ENCODE peak calls at places on chromosomes 7 and 10, in seven cellular contexts. H, B, D, W, Z, O and X are unnamed samples. For H3K9me2, the result is how much of the 10 kb centered on the place peaks cover.

GRCh38 chr7:149846436-149847046 is 8.4 kb downstream of the ZNF862 start:
- DNase-seq in D (no peak), B (no peak), H (no peak), Z (no peak), O (no peak), W (no peak), X (no peak)

GRCh38 chr7:55963584-55964168 is 709 bp upstream of the NIPSNAP2 start:
- DNase-seq in W (no peak), O (no peak), H (no peak), D (no peak), Z (no peak), B (no peak), X (no peak)

GRCh38 chr10:22597142-22597541 is 117.2 kb downstream of the PIP4K2A start:
- DNase-seq in W (no peak), D (no peak), B (no peak), Z (no peak), O (no peak), H (no peak), X (peak)

GRCh38 chr10:47188156-47188555 is 111.8 kb upstream of the GDF10 start:
- DNase-seq in D (no peak), H (no peak), Z (no peak), W (no peak), B (no peak), O (no peak), X (no peak)

GRCh38 chr7:151013728-151014497 is 10.4 kb downstream of the ATG9B start:
- DNase-seq in O (peak), Z (no peak), B (no peak), W (peak), D (peak), H (peak), X (no peak)

GRCh38 chr10:113475381-113475807 is 77.5 kb upstream of the HABP2 start:
- DNase-seq in Z (peak), O (no peak), H (peak), D (peak), W (no peak), B (no peak), X (no peak)

GRCh38 chr7:36047254-36047653 is 105.8 kb upstream of the EEPD1 start:
- DNase-seq in W (no peak), D (peak), Z (no peak), H (no peak), B (no peak), O (peak), X (peak)

GRCh38 chr7:101154693-101155102 is 422 bp downstream of the AP1S1 start:
- DNase-seq in Z (no peak), B (no peak), O (peak), D (no peak), H (no peak), W (no peak), X (no peak)

GRCh38 chr7:105003275-105003674 is 10.7 kb upstream of the KMT2E start:
- DNase-seq in B (no peak), H (peak), D (peak), W (no peak), Z (no peak), O (no peak), X (no peak)

GRCh38 chr7:69706070-69706469 is 107.8 kb downstream of the AUTS2 start:
- DNase-seq in Z (no peak), H (no peak), B (no peak), D (no peak), W (no peak), O (no peak), X (no peak)

GRCh38 chr10:64586930-64587503 is 1065.8 kb downstream of the REEP3 start:
- DNase-seq in Z (no peak), B (no peak), O (no peak), W (no peak), D (no peak), H (peak), X (no peak)

GRCh38 chr7:101669307-101669706 is 40.2 kb upstream of the MYL10 start:
- DNase-seq in Z (no peak), B (no peak), W (no peak), H (peak), O (peak), D (peak), X (no peak)

GRCh38 chr7:26441640-26442277 is 150.1 kb downstream of the SNX10 start:
- DNase-seq in B (no peak), D (no peak), H (no peak), Z (no peak), W (peak), O (no peak), X (no peak)

GRCh38 chr10:70295321-70295720 is 11.5 kb upstream of the NPFFR1 start:
- DNase-seq in D (no peak), H (peak), Z (no peak), O (no peak), B (no peak), W (no peak), X (no peak)

GRCh38 chr10:47366056-47366631 is 17.9 kb downstream of the ZNF488 start:
- DNase-seq in Z (no peak), O (no peak), B (no peak), W (no peak), D (no peak), H (no peak), X (no peak)

GRCh38 chr10:1394155-1394912 is 338.1 kb downstream of the WDR37 start:
- DNase-seq in Z (no peak), D (no peak), O (no peak), B (no peak), H (no peak), W (peak), X (no peak)

GRCh38 chr7:378041-378420 is 88.1 kb downstream of the FOXL3 start:
- DNase-seq in H (no peak), D (no peak), Z (no peak), O (no peak), W (no peak), B (no peak), X (no peak)

DNA sequence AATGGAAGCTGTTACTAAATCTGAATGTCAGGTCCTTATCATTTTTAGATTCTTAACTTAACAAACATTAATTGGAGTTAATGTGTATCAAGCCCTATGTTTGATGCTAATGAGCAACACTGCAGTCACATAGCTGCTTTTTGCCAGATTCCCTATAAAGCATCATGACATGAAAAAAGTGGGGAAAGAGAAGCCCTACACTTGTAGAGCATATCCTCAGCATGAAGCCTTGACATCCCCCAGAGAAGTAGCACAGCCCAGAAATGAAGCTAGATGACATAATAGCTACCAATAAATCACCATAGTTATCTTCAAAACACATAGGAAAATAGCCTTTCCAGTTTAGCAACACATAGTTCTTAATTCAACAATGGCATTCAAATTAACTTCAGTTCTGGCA is 49.2 kb upstream of the CDK1 start:
- DNase-seq in H (no peak), Z (no peak), D (no peak), B (no peak), W (no peak), O (no peak), X (no peak)
- H2AFZ ChIP-seq in H (no peak), Z (no peak), D (no peak), B (no peak), W (no peak), O (no peak), X (no peak)

DNA sequence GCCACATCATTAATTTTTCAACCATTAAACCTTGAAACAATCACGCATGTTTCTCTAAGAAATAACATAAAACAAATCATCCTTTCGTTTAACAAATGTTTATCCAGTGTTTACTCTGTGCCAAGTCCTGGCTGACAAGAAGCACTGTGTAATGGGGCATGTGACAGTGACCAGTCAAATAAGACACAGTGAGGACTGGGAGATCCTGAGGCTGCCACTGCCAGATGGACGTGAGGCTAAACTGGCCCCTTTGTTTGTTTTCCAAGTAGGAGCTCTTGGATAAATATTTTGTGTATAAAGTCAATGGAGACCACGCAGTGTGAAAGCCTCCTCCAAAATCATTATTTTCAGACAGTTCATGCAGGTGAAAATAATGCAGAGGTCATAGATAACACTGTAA is 626.2 kb downstream of the SUGCT start:
- DNase-seq in Z (no peak), D (no peak), H (no peak), O (no peak), B (no peak), W (no peak), X (no peak)
- H3K4me2 ChIP-seq in Z (no peak), D (no peak), H (no peak), O (no peak), B (no peak), W (no peak), X (no peak)

GRCh38 chr7:131300078-131300477 is 27.6 kb upstream of the MKLN1 start:
- DNase-seq in Z (no peak), W (no peak), D (no peak), H (no peak), B (no peak), O (no peak), X (no peak)

GRCh38 chr7:131302453-131302852 is 25.2 kb upstream of the MKLN1 start:
- DNase-seq in W (no peak), B (no peak), H (no peak), Z (no peak), O (no peak), D (no peak), X (no peak)

GRCh38 chr7:131294553-131294952 is 33.1 kb upstream of the MKLN1 start:
- DNase-seq in D (no peak), B (no peak), O (no peak), W (peak), Z (no peak), H (no peak), X (no peak)

GRCh38 chr7:131300572-131301466 is 26.9 kb upstream of the MKLN1 start:
- DNase-seq in O (peak), Z (no peak), H (no peak), B (no peak), W (no peak), D (no peak), X (no peak)

DNA sequence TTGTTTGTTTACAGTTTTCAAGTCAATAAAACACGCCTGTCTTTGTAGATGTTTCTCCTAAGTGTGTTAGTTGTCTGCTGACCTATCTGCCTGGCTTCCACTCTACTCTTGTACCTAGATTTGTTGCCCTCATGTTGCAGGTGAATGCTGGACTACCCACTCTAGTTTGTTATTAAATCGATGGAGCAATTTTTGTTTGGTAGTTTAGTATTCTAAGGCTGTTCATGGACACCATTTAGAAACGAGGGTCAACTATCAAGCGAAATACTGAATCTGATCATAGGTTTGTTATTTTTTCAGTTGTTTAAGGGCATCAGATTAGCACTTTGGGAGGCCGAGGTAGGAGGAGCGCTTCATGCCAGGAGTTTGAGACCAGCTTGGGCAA is 29.1 kb upstream of the MKLN1 start:
- DNase-seq in D (no peak), B (no peak), Z (no peak), H (no peak), W (no peak), O (no peak), X (no peak)
- H3K9me2 ChIP-seq in D (under half), B (under half), Z (under half), H (under half), W (under half), O (under half), X (under half)

GRCh38 chr10:132606536-132607316 is 69.1 kb downstream of the INPP5A start:
- DNase-seq in O (no peak), D (no peak), H (no peak), Z (no peak), B (no peak), W (peak), X (no peak)

GRCh38 chr10:132607491-132607890 is 69.9 kb downstream of the INPP5A start:
- DNase-seq in W (no peak), O (no peak), D (no peak), B (no peak), H (no peak), Z (no peak), X (no peak)

GRCh38 chr10:132608511-132609195 is 71.1 kb downstream of the INPP5A start:
- DNase-seq in H (no peak), B (no peak), O (no peak), D (no peak), W (peak), Z (no peak), X (no peak)

GRCh38 chr10:132609211-132609610 is 71.6 kb downstream of the INPP5A start:
- DNase-seq in W (no peak), H (no peak), Z (no peak), D (no peak), O (no peak), B (no peak), X (no peak)

DNA sequence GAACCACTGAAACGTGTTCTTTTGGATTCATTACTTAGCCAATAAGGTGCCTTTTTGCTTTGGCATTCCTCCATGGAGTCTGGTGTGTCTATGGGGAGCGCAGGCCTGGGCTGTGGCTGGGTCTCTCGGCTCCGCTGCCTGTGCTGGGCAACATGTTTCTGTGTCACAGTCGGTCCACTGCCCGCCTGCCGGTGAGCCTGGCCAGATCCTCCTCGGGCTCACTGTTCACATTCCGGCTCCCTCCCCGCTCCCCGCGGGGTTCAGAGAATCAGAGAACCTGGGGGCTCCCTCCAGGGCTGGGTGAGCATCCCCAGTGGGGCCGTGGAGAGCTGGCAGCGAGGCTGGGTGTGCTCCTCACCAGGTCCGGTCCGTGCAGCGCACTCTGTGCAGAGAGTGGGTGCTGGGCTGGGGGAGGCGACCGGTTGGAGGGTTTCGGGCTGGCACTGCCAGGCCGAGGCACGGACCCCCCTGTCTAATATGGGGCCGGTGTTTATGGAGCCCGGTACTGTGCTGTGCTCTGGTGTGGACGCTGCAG is 70.4 kb downstream of the INPP5A start:
- DNase-seq in O (no peak), D (no peak), Z (no peak), B (no peak), W (peak), H (no peak), X (no peak)
- H2AFZ ChIP-seq in O (no peak), D (no peak), Z (no peak), B (no peak), W (no peak), H (no peak), X (no peak)

GRCh38 chr10:102674566-102674965 is 30.3 kb downstream of the TRIM8 start:
- DNase-seq in O (no peak), Z (no peak), W (peak), B (no peak), H (no peak), D (no peak), X (no peak)

GRCh38 chr10:102673235-102673634 is 29.0 kb downstream of the TRIM8 start:
- DNase-seq in O (no peak), D (no peak), Z (no peak), H (no peak), B (no peak), W (no peak), X (no peak)

GRCh38 chr10:102673961-102674511 is 29.8 kb downstream of the TRIM8 start:
- DNase-seq in B (no peak), H (no peak), W (peak), D (peak), O (peak), Z (no peak), X (no peak)

GRCh38 chr10:102670871-102671434 is 26.7 kb downstream of the TRIM8 start:
- DNase-seq in D (no peak), O (peak), W (peak), B (no peak), Z (no peak), H (no peak), X (no peak)

GRCh38 chr10:102672822-102673200 is 28.5 kb downstream of the TRIM8 start:
- DNase-seq in O (no peak), W (peak), H (no peak), D (no peak), Z (no peak), B (no peak), X (no peak)
- H3K4me2 ChIP-seq in O (no peak), W (no peak), H (no peak), D (no peak), Z (no peak), B (no peak), X (no peak)

DNA sequence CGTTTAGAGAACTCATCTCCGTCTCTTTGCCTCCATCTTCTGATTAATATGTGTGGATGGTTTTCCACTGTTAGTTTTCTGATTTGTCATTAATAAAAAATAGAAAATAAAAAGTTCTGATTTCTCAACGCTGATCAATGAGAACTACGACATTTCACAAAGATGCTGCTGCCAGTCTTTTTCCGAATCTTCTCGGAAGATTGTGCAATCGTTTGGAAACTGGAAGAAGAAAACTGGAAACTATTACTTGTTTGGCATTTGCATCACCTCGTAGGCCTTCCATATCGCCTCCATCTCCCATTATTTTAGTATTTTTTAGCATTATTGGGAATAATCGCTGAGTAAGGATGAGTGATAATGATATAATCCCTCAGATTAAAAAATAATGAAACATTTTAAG is 123.2 kb upstream of the KLF6 start:
- DNase-seq in H (no peak), O (no peak), Z (no peak), W (no peak), D (peak), B (no peak), X (no peak)
- H3K9me2 ChIP-seq in H (under half), O (under half), Z (under half), W (under half), D (under half), B (under half), X (under half)

GRCh38 chr7:90701771-90702170 is 105.7 kb downstream of the CDK14 start:
- DNase-seq in Z (no peak), O (peak), H (no peak), W (no peak), B (no peak), D (no peak), X (no peak)
- H2AFZ ChIP-seq in Z (no peak), O (no peak), H (no peak), W (no peak), B (no peak), D (peak), X (peak)

GRCh38 chr10:3806603-3807002 is 21.6 kb upstream of the KLF6 start:
- DNase-seq in O (no peak), D (peak), B (no peak), Z (peak), H (peak), W (no peak), X (peak)
- H3K4me2 ChIP-seq in O (no peak), D (peak), B (peak), Z (peak), H (peak), W (peak), X (peak)

GRCh38 chr10:109851595-109851994 is 71.7 kb downstream of the XPNPEP1 start:
- DNase-seq in B (no peak), D (no peak), W (no peak), H (no peak), Z (no peak), O (no peak), X (no peak)
- H3K9me2 ChIP-seq in B (under half), D (under half), W (under half), H (under half), Z (under half), O (under half), X (under half)

GRCh38 chr10:8045728-8046494 is 8.6 kb upstream of the GATA3 start:
- DNase-seq in D (no peak), B (no peak), H (no peak), Z (no peak), O (peak), W (peak), X (no peak)
- H2AFZ ChIP-seq in D (no peak), B (no peak), H (no peak), Z (peak), O (no peak), W (peak), X (no peak)